ENCODE peak calls at places on chromosome 9, in ten cellular contexts. One of them, this sample, is unnamed. For H3K4me1 and H3K9me3, the result is how much of the 10 kb centered on the place peaks cover.

GRCh38 chr9:18791074-18791473 is 241.9 kb downstream of the SAXO1 start:
- DNase-seq in CD4-positive, alpha-beta memory T cell: no peak
- DNase-seq in GM23248: no peak
- DNase-seq in upper lobe of right lung: no peak
- DNase-seq in fibroblast of lung: peak
- DNase-seq in heart right ventricle: no peak
- DNase-seq in body of pancreas: no peak
- DNase-seq in upper lobe of left lung: no peak
- DNase-seq in Caco-2: peak
- DNase-seq in MM.1S: no peak
- DNase-seq in this sample: no peak

GRCh38 chr9:131747352-131747751 is 7.5 kb upstream of the RAPGEF1 start:
- DNase-seq in CD4-positive, alpha-beta memory T cell: peak
- DNase-seq in GM23248: peak
- DNase-seq in upper lobe of right lung: no peak
- DNase-seq in fibroblast of lung: peak
- DNase-seq in heart right ventricle: no peak
- DNase-seq in body of pancreas: no peak
- DNase-seq in upper lobe of left lung: no peak
- DNase-seq in Caco-2: peak
- DNase-seq in MM.1S: peak
- DNase-seq in this sample: no peak

GRCh38 chr9:108967916-108968315 is 33.7 kb downstream of the ABITRAM start:
- DNase-seq in CD4-positive, alpha-beta memory T cell: no peak
- DNase-seq in GM23248: no peak
- DNase-seq in upper lobe of right lung: no peak
- DNase-seq in fibroblast of lung: no peak
- DNase-seq in heart right ventricle: no peak
- DNase-seq in body of pancreas: no peak
- DNase-seq in upper lobe of left lung: no peak
- DNase-seq in Caco-2: no peak
- DNase-seq in MM.1S: no peak
- DNase-seq in this sample: no peak

GRCh38 chr9:20352531-20352930 is 269.8 kb downstream of the MLLT3 start:
- DNase-seq in CD4-positive, alpha-beta memory T cell: no peak
- DNase-seq in GM23248: no peak
- DNase-seq in upper lobe of right lung: no peak
- DNase-seq in fibroblast of lung: no peak
- DNase-seq in heart right ventricle: no peak
- DNase-seq in body of pancreas: no peak
- DNase-seq in upper lobe of left lung: no peak
- DNase-seq in Caco-2: no peak
- DNase-seq in MM.1S: no peak
- DNase-seq in this sample: peak

GRCh38 chr9:91500509-91501011 is 76.9 kb upstream of the NFIL3 start:
- DNase-seq in CD4-positive, alpha-beta memory T cell: no peak
- DNase-seq in GM23248: peak
- DNase-seq in upper lobe of right lung: no peak
- DNase-seq in fibroblast of lung: peak
- DNase-seq in heart right ventricle: no peak
- DNase-seq in body of pancreas: no peak
- DNase-seq in upper lobe of left lung: no peak
- DNase-seq in Caco-2: no peak
- DNase-seq in MM.1S: no peak
- DNase-seq in this sample: peak

GRCh38 chr9:130172858-130173461 is 756 bp downstream of the NCS1 start:
- DNase-seq in CD4-positive, alpha-beta memory T cell: no peak
- DNase-seq in GM23248: peak
- DNase-seq in upper lobe of right lung: no peak
- DNase-seq in fibroblast of lung: peak
- DNase-seq in heart right ventricle: no peak
- DNase-seq in body of pancreas: peak
- DNase-seq in upper lobe of left lung: no peak
- DNase-seq in Caco-2: peak
- DNase-seq in MM.1S: no peak
- DNase-seq in this sample: peak

GRCh38 chr9:26375448-26375847 is 517.2 kb downstream of the CAAP1 start:
- DNase-seq in CD4-positive, alpha-beta memory T cell: no peak
- DNase-seq in GM23248: no peak
- DNase-seq in upper lobe of right lung: no peak
- DNase-seq in fibroblast of lung: no peak
- DNase-seq in heart right ventricle: no peak
- DNase-seq in body of pancreas: no peak
- DNase-seq in upper lobe of left lung: no peak
- DNase-seq in Caco-2: no peak
- DNase-seq in MM.1S: no peak
- DNase-seq in this sample: no peak

GRCh38 chr9:83431470-83432060 is 106.6 kb downstream of the FRMD3 start:
- DNase-seq in CD4-positive, alpha-beta memory T cell: no peak
- DNase-seq in GM23248: no peak
- DNase-seq in upper lobe of right lung: no peak
- DNase-seq in fibroblast of lung: no peak
- DNase-seq in heart right ventricle: peak
- DNase-seq in body of pancreas: peak
- DNase-seq in upper lobe of left lung: peak
- DNase-seq in Caco-2: no peak
- DNase-seq in MM.1S: peak
- DNase-seq in this sample: no peak

GRCh38 chr9:107060026-107060425 is 197.1 kb downstream of the ZNF462 start:
- DNase-seq in CD4-positive, alpha-beta memory T cell: no peak
- DNase-seq in GM23248: no peak
- DNase-seq in upper lobe of right lung: no peak
- DNase-seq in fibroblast of lung: no peak
- DNase-seq in heart right ventricle: no peak
- DNase-seq in body of pancreas: no peak
- DNase-seq in upper lobe of left lung: no peak
- DNase-seq in Caco-2: no peak
- DNase-seq in MM.1S: no peak
- DNase-seq in this sample: no peak

GRCh38 chr9:94169978-94170377 is 85.7 kb downstream of the PTPDC1 start:
- DNase-seq in CD4-positive, alpha-beta memory T cell: no peak
- DNase-seq in GM23248: no peak
- DNase-seq in upper lobe of right lung: no peak
- DNase-seq in fibroblast of lung: peak
- DNase-seq in heart right ventricle: no peak
- DNase-seq in body of pancreas: no peak
- DNase-seq in upper lobe of left lung: no peak
- DNase-seq in Caco-2: no peak
- DNase-seq in MM.1S: no peak
- DNase-seq in this sample: no peak
- H3K4me3 ChIP-seq in CD4-positive, alpha-beta memory T cell: no peak
- H3K4me3 ChIP-seq in GM23248: peak
- H3K4me3 ChIP-seq in upper lobe of right lung: peak
- H3K4me3 ChIP-seq in fibroblast of lung: no peak
- H3K4me3 ChIP-seq in heart right ventricle: peak
- H3K4me3 ChIP-seq in body of pancreas: no peak
- H3K4me3 ChIP-seq in upper lobe of left lung: peak
- H3K4me3 ChIP-seq in Caco-2: no peak
- H3K4me3 ChIP-seq in MM.1S: no peak
- H3K4me3 ChIP-seq in this sample: no peak

GRCh38 chr9:127848756-127849504 is 5.5 kb downstream of the ENG start:
- DNase-seq in CD4-positive, alpha-beta memory T cell: no peak
- DNase-seq in GM23248: no peak
- DNase-seq in upper lobe of right lung: no peak
- DNase-seq in fibroblast of lung: no peak
- DNase-seq in heart right ventricle: no peak
- DNase-seq in body of pancreas: no peak
- DNase-seq in upper lobe of left lung: no peak
- DNase-seq in Caco-2: no peak
- DNase-seq in MM.1S: no peak
- DNase-seq in this sample: no peak
- H3K4me1 ChIP-seq in CD4-positive, alpha-beta memory T cell: under half
- H3K4me1 ChIP-seq in GM23248: under half
- H3K4me1 ChIP-seq in upper lobe of right lung: under half
- H3K4me1 ChIP-seq in fibroblast of lung: under half
- H3K4me1 ChIP-seq in heart right ventricle: half or more
- H3K4me1 ChIP-seq in body of pancreas: under half
- H3K4me1 ChIP-seq in upper lobe of left lung: under half
- H3K4me1 ChIP-seq in Caco-2: under half
- H3K4me1 ChIP-seq in MM.1S: under half
- H3K4me1 ChIP-seq in this sample: under half

DNA sequence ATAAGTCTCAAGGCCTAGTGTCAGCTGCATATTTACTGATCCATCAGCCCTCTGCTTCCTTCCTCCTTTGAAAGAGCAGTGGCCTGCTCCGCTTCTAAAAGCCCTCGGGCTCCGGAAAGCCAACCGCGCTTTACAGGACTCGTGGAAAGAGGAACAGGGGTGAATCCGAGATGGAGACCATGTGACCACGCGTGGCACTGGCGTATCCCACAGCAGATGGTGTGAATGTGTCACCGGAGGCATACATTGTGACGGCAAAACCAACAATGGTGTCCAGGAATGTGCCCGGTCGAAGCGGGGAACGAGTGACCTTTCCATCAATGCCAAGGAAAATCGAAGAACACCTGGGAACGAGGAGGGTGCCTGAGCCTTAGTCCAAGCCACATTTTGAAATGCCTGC is 484.6 kb downstream of the SPATA31A7 start:
- DNase-seq in CD4-positive, alpha-beta memory T cell: no peak
- DNase-seq in GM23248: no peak
- DNase-seq in upper lobe of right lung: peak
- DNase-seq in fibroblast of lung: no peak
- DNase-seq in heart right ventricle: no peak
- DNase-seq in body of pancreas: no peak
- DNase-seq in upper lobe of left lung: no peak
- DNase-seq in Caco-2: no peak
- DNase-seq in MM.1S: no peak
- DNase-seq in this sample: no peak
- H3K9me3 ChIP-seq in CD4-positive, alpha-beta memory T cell: under half
- H3K9me3 ChIP-seq in GM23248: under half
- H3K9me3 ChIP-seq in upper lobe of right lung: under half
- H3K9me3 ChIP-seq in fibroblast of lung: under half
- H3K9me3 ChIP-seq in heart right ventricle: under half
- H3K9me3 ChIP-seq in body of pancreas: under half
- H3K9me3 ChIP-seq in upper lobe of left lung: under half
- H3K9me3 ChIP-seq in Caco-2: under half
- H3K9me3 ChIP-seq in MM.1S: under half
- H3K9me3 ChIP-seq in this sample: under half

GRCh38 chr9:122346478-122347347 is 24.1 kb upstream of the PTGS1 start:
- DNase-seq in CD4-positive, alpha-beta memory T cell: no peak
- DNase-seq in GM23248: peak
- DNase-seq in upper lobe of right lung: peak
- DNase-seq in fibroblast of lung: no peak
- DNase-seq in heart right ventricle: peak
- DNase-seq in body of pancreas: peak
- DNase-seq in upper lobe of left lung: peak
- DNase-seq in Caco-2: peak
- DNase-seq in MM.1S: no peak
- DNase-seq in this sample: no peak
- H3K4me3 ChIP-seq in CD4-positive, alpha-beta memory T cell: peak
- H3K4me3 ChIP-seq in GM23248: peak
- H3K4me3 ChIP-seq in upper lobe of right lung: peak
- H3K4me3 ChIP-seq in fibroblast of lung: peak
- H3K4me3 ChIP-seq in heart right ventricle: peak
- H3K4me3 ChIP-seq in body of pancreas: no peak
- H3K4me3 ChIP-seq in upper lobe of left lung: peak
- H3K4me3 ChIP-seq in Caco-2: peak
- H3K4me3 ChIP-seq in MM.1S: peak
- H3K4me3 ChIP-seq in this sample: peak

GRCh38 chr9:110746211-110746930 is 77.8 kb downstream of the MUSK start:
- DNase-seq in CD4-positive, alpha-beta memory T cell: no peak
- DNase-seq in GM23248: no peak
- DNase-seq in upper lobe of right lung: no peak
- DNase-seq in fibroblast of lung: peak
- DNase-seq in heart right ventricle: no peak
- DNase-seq in body of pancreas: no peak
- DNase-seq in upper lobe of left lung: no peak
- DNase-seq in Caco-2: no peak
- DNase-seq in MM.1S: no peak
- DNase-seq in this sample: no peak
- H3K4me1 ChIP-seq in CD4-positive, alpha-beta memory T cell: under half
- H3K4me1 ChIP-seq in GM23248: half or more
- H3K4me1 ChIP-seq in upper lobe of right lung: under half
- H3K4me1 ChIP-seq in fibroblast of lung: under half
- H3K4me1 ChIP-seq in heart right ventricle: under half
- H3K4me1 ChIP-seq in body of pancreas: under half
- H3K4me1 ChIP-seq in upper lobe of left lung: under half
- H3K4me1 ChIP-seq in Caco-2: under half
- H3K4me1 ChIP-seq in MM.1S: under half
- H3K4me1 ChIP-seq in this sample: under half

DNA sequence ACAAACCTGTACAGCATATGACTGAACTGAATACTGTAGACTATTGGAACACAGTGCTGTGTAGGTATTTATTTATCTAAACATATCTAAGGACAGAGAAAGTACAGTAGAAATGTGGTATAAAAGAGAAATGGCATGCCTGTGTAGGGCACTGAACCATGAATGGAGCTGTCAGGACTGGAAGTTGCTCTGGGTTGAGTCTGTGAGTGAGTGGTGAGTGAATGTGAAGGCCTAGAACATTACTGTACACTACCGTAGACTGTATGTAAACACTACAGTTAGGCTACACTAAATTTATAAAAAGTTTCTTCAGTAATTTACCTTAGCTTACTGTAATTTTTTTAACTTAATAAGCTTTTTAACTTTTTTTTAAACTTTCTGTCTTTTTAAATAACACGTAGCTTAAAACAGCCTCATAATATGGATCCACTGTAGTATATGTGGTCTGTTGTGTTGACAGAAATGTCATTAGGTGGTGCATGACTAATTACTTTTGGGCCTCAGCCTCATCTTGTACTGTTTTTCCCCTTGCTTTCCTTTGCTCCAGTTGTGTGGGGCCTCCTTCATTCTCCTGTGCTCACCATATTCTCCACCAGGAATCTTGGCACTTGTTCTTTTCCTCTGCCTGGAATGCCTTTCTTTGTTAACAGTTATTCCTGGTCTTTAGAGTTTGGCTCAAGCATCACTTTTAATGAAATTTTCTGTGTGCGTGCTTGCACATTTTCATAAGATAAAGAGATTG is 8.8 kb downstream of the SPIN1 start:
- DNase-seq in CD4-positive, alpha-beta memory T cell: no peak
- DNase-seq in GM23248: peak
- DNase-seq in upper lobe of right lung: no peak
- DNase-seq in fibroblast of lung: peak
- DNase-seq in heart right ventricle: no peak
- DNase-seq in body of pancreas: no peak
- DNase-seq in upper lobe of left lung: no peak
- DNase-seq in Caco-2: no peak
- DNase-seq in MM.1S: no peak
- DNase-seq in this sample: no peak
- H3K9me3 ChIP-seq in CD4-positive, alpha-beta memory T cell: under half
- H3K9me3 ChIP-seq in GM23248: under half
- H3K9me3 ChIP-seq in upper lobe of right lung: under half
- H3K9me3 ChIP-seq in fibroblast of lung: under half
- H3K9me3 ChIP-seq in heart right ventricle: under half
- H3K9me3 ChIP-seq in body of pancreas: under half
- H3K9me3 ChIP-seq in upper lobe of left lung: under half
- H3K9me3 ChIP-seq in Caco-2: under half
- H3K9me3 ChIP-seq in MM.1S: under half
- H3K9me3 ChIP-seq in this sample: under half

This sample was measured in SJSA1.